ENCODE peak calls at places on chromosomes 13 and 19, in five cellular contexts. One of them, this sample, is unnamed.

GRCh38 chr19:12564016-12564664 is 12.9 kb upstream of the ZNF564 start:
- DNase-seq in K562: peak
- DNase-seq in HCT116: peak
- DNase-seq in GM12878: peak
- DNase-seq in HepG2: peak
- DNase-seq in this sample: peak

GRCh38 chr19:42279902-42280760 is 11.1 kb downstream of the CIC start:
- DNase-seq in GM12878: peak
- DNase-seq in K562: peak
- DNase-seq in HepG2: peak
- DNase-seq in HCT116: peak
- DNase-seq in this sample: peak

GRCh38 chr13:75372517-75372916 is 109.5 kb downstream of the TBC1D4 start:
- DNase-seq in GM12878: no peak
- DNase-seq in HCT116: no peak
- DNase-seq in HepG2: peak
- DNase-seq in K562: peak
- DNase-seq in this sample: peak

GRCh38 chr19:49716154-49716553 is 25.2 kb downstream of the CPT1C start:
- DNase-seq in HCT116: no peak
- DNase-seq in HepG2: no peak
- DNase-seq in K562: no peak
- DNase-seq in GM12878: no peak
- DNase-seq in this sample: no peak

GRCh38 chr13:40433577-40433976 is 232.9 kb downstream of the FOXO1 start:
- DNase-seq in HCT116: no peak
- DNase-seq in K562: no peak
- DNase-seq in GM12878: no peak
- DNase-seq in HepG2: no peak
- DNase-seq in this sample: no peak

GRCh38 chr13:22828081-22828480 is 352.7 kb upstream of the SGCG start:
- DNase-seq in HepG2: no peak
- DNase-seq in GM12878: no peak
- DNase-seq in HCT116: no peak
- DNase-seq in K562: no peak
- DNase-seq in this sample: no peak

GRCh38 chr19:53549354-53549753 is 11.4 kb downstream of the ZNF331 start:
- DNase-seq in K562: no peak
- DNase-seq in GM12878: no peak
- DNase-seq in HepG2: no peak
- DNase-seq in HCT116: no peak
- DNase-seq in this sample: peak

GRCh38 chr13:80798576-80799133 is 457.7 kb upstream of the SPRY2 start:
- DNase-seq in K562: no peak
- DNase-seq in HCT116: no peak
- DNase-seq in HepG2: no peak
- DNase-seq in GM12878: no peak
- DNase-seq in this sample: no peak

GRCh38 chr19:30095171-30095570 is 153.1 kb downstream of the URI1 start:
- DNase-seq in HCT116: no peak
- DNase-seq in HepG2: no peak
- DNase-seq in K562: no peak
- DNase-seq in GM12878: no peak
- DNase-seq in this sample: no peak

GRCh38 chr19:7595466-7596133 is at the start of gene CAMSAP3:
- DNase-seq in GM12878: no peak
- DNase-seq in K562: peak
- DNase-seq in HCT116: no peak
- DNase-seq in HepG2: peak
- DNase-seq in this sample: peak

GRCh38 chr19:55836340-55836739 is at the start of gene NLRP4:
- DNase-seq in K562: peak
- DNase-seq in GM12878: no peak
- DNase-seq in HepG2: no peak
- DNase-seq in HCT116: no peak
- DNase-seq in this sample: no peak

GRCh38 chr19:33498391-33499000 is 23.1 kb downstream of the PEPD start:
- DNase-seq in GM12878: no peak
- DNase-seq in HCT116: no peak
- DNase-seq in HepG2: no peak
- DNase-seq in K562: no peak
- DNase-seq in this sample: no peak

GRCh38 chr13:76825415-76825814 is 60.8 kb downstream of the KCTD12 start:
- DNase-seq in HepG2: no peak
- DNase-seq in K562: no peak
- DNase-seq in HCT116: no peak
- DNase-seq in GM12878: no peak
- DNase-seq in this sample: no peak

GRCh38 chr13:73399347-73400216 is 340.8 kb downstream of the KLF5 start:
- DNase-seq in GM12878: no peak
- DNase-seq in HepG2: peak
- DNase-seq in K562: no peak
- DNase-seq in HCT116: no peak
- DNase-seq in this sample: peak

GRCh38 chr19:52258426-52258825 is 11.0 kb upstream of the ZNF766 start:
- DNase-seq in HepG2: no peak
- DNase-seq in K562: no peak
- DNase-seq in HCT116: no peak
- DNase-seq in GM12878: no peak
- DNase-seq in this sample: no peak

GRCh38 chr13:110012102-110012739 is 225.8 kb upstream of the IRS2 start:
- DNase-seq in HepG2: peak
- DNase-seq in HCT116: peak
- DNase-seq in GM12878: no peak
- DNase-seq in K562: no peak
- DNase-seq in this sample: no peak

GRCh38 chr13:110301083-110301482 is 5.9 kb downstream of the COL4A1 start:
- DNase-seq in HepG2: no peak
- DNase-seq in K562: no peak
- DNase-seq in HCT116: no peak
- DNase-seq in GM12878: no peak
- DNase-seq in this sample: no peak

GRCh38 chr19:55248704-55249103 is 10.1 kb downstream of the PPP6R1 start:
- DNase-seq in K562: no peak
- DNase-seq in HCT116: no peak
- DNase-seq in GM12878: no peak
- DNase-seq in HepG2: no peak
- DNase-seq in this sample: no peak

GRCh38 chr13:81568824-81569223 is 1227.9 kb upstream of the SPRY2 start:
- DNase-seq in HCT116: no peak
- DNase-seq in GM12878: no peak
- DNase-seq in K562: no peak
- DNase-seq in HepG2: no peak
- DNase-seq in this sample: no peak

GRCh38 chr19:45079063-45079910 is at the start of gene GEMIN7:
- DNase-seq in GM12878: peak
- DNase-seq in HepG2: peak
- DNase-seq in K562: peak
- DNase-seq in HCT116: peak
- DNase-seq in this sample: peak

GRCh38 chr13:64551755-64552154 is 2678.4 kb downstream of the PCDH9 start:
- DNase-seq in K562: no peak
- DNase-seq in HepG2: no peak
- DNase-seq in HCT116: no peak
- DNase-seq in GM12878: no peak
- DNase-seq in this sample: no peak

GRCh38 chr13:23715762-23716235 is 145.6 kb downstream of the TNFRSF19 start:
- DNase-seq in K562: peak
- DNase-seq in HepG2: peak
- DNase-seq in GM12878: no peak
- DNase-seq in HCT116: peak
- DNase-seq in this sample: peak

GRCh38 chr13:76038920-76039716 is 403.0 kb downstream of the LMO7 start:
- DNase-seq in HCT116: no peak
- DNase-seq in HepG2: no peak
- DNase-seq in GM12878: no peak
- DNase-seq in K562: no peak
- DNase-seq in this sample: peak

GRCh38 chr19:43464089-43464775 is 1.2 kb downstream of the LYPD3 start:
- DNase-seq in GM12878: no peak
- DNase-seq in K562: peak
- DNase-seq in HCT116: no peak
- DNase-seq in HepG2: no peak
- DNase-seq in this sample: no peak

GRCh38 chr13:98397221-98397620 is 179.7 kb downstream of the STK24 start:
- DNase-seq in HepG2: no peak
- DNase-seq in HCT116: no peak
- DNase-seq in GM12878: no peak
- DNase-seq in K562: no peak
- DNase-seq in this sample: no peak
- TF ChIP-seq REST in HepG2: no peak
- TF ChIP-seq REST in HCT116: no peak
- TF ChIP-seq REST in GM12878: no peak
- TF ChIP-seq REST in K562: no peak
- TF ChIP-seq REST in this sample: no peak

DNA sequence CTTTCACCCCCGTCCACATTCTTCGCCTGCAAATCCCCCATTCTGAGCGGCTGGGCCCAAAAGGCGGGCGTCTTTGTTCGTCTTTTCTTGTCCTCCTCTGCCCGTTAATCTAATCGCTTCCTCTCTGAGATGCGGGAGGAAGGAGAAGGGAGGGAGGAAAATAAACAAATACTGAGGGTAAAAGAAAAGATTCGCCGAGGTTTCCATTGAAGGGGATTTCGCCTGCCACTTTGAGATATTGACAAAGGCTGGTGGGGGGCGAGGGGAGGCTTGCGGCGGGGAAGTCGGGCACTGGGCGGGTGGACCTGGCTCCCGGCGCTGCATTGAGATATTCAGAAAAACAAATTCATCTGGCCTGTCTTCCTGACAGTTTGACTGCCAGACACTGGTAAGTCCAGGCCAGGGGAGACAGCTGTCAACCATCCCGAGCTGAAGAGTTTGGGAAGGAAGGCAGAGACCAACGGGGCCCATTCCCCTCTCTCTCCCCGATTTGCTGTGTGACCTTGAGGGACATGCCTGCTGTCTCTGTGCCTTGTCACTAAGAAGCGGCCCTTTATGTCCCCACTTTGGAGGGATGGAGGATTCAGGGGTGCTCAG is 37.7 kb downstream of the ZNRF4 start:
- DNase-seq in HCT116: no peak
- DNase-seq in HepG2: no peak
- DNase-seq in GM12878: no peak
- DNase-seq in K562: no peak
- DNase-seq in this sample: no peak
- TF ChIP-seq EZH2 in HCT116: no peak
- TF ChIP-seq EZH2 in HepG2: no peak
- TF ChIP-seq EZH2 in GM12878: no peak
- TF ChIP-seq EZH2 in K562: no peak
- TF ChIP-seq EZH2 in this sample: no peak

DNA sequence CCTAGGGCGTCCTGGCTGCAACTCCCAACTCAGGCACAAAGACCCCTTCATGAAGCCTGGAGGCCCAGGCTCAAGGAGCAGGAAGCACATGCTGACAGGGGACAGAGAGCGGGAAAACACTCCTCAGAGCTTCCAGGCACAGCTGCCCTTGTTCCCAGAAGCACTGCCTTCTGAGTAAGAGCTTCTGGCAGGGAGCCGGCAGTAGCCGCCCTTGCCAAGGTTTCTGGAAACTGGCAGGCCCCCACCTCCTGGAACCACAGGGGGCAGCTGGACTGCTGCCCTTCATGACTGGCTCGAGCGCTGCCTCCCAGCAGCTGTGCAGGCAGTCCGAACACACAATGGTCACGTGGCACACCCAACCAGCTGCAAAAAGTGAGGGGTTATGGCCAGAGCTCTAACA is 33.6 kb upstream of the EPHX3 start:
- DNase-seq in GM12878: no peak
- DNase-seq in K562: no peak
- DNase-seq in HepG2: no peak
- DNase-seq in HCT116: no peak
- DNase-seq in this sample: no peak
- TF ChIP-seq REST in GM12878: no peak
- TF ChIP-seq REST in K562: no peak
- TF ChIP-seq REST in HepG2: no peak
- TF ChIP-seq REST in HCT116: no peak
- TF ChIP-seq REST in this sample: no peak

DNA sequence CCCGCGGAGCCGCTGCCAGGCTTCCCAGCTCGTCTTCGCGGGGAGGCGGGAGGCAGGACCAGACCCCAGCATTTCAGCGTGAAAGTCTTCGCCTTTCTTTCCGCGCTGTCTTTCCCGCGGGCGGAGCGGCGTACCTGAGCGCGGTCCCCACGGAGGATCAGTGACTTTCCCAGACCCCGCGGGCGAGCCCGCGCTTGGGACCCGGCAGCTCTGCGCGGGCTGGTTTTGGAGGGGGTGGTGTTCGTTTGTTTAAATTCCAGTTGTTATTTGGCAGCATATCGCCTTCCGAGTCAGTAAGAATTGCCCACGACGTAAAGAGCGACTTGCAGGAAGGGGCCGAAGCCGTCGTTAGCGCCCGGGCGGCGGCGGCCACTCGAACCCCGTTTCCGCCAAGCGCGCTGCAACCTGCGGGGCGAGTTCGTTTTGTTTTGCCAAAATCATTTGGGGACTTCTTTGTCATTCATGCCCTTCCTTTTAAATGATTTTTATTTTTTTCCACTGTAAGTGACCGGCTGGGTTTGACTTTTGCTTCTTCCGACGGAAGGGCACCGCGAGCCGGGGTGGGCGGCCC is 76.1 kb downstream of the ZIC5 start:
- DNase-seq in HepG2: no peak
- DNase-seq in GM12878: no peak
- DNase-seq in HCT116: no peak
- DNase-seq in K562: no peak
- DNase-seq in this sample: peak
- TF ChIP-seq EZH2 in HepG2: no peak
- TF ChIP-seq EZH2 in GM12878: no peak
- TF ChIP-seq EZH2 in HCT116: no peak
- TF ChIP-seq EZH2 in K562: no peak
- TF ChIP-seq EZH2 in this sample: peak

GRCh38 chr19:10966809-10967208 is 6.0 kb downstream of the SMARCA4 start:
- DNase-seq in GM12878: no peak
- DNase-seq in HCT116: no peak
- DNase-seq in HepG2: no peak
- DNase-seq in K562: no peak
- DNase-seq in this sample: no peak
- TF ChIP-seq REST in GM12878: no peak
- TF ChIP-seq REST in HCT116: no peak
- TF ChIP-seq REST in HepG2: no peak
- TF ChIP-seq REST in K562: no peak
- TF ChIP-seq REST in this sample: no peak

DNA sequence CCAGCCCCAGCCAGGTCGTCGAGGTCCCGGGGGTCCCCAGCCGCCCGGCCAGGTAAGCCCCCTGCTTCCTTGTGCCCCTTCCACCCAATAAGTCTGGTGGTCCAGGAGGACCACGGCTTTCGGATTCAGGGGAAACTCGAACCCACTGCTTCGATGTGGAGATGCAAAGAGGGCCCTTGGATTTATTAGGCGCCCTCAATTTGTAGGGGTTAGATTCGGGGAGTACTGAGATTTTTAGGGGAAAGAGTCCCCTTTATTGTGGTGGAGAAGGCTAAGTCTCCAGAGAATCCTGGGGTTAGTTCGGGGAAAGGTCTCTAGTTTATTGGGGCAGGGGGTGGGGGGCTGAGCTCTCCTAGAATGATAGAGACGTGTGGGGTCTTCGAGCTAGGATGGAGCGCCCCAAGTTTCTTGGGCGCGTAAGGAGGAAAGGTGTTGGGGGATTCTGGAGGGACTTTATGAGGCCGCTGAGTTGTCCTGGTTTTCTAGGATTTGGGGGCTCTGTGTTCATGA is 3.8 kb upstream of the LTBP4 start:
- DNase-seq in HepG2: no peak
- DNase-seq in HCT116: no peak
- DNase-seq in GM12878: no peak
- DNase-seq in K562: no peak
- DNase-seq in this sample: no peak
- TF ChIP-seq EZH2 in HepG2: no peak
- TF ChIP-seq EZH2 in HCT116: no peak
- TF ChIP-seq EZH2 in GM12878: no peak
- TF ChIP-seq EZH2 in K562: no peak
- TF ChIP-seq EZH2 in this sample: peak

This sample was measured in GM23338.